ENCODE peak calls at places on chromosomes 7 and 10, in seven cellular contexts. Y is stimulated activated CD4-positive, alpha-beta T cell treated with anti-CD3 and anti-CD28 coated beads, TNF-alpha, amount 100 ng/mL, for 4 hours; D is activated effector memory CD4-positive, alpha-beta T cell treated with Interleukin-2 at 50 U/mL for 16 hours; L is glomerular endothelial cell; H is A549; M is islet precursor cell; C is NCI-H1694 treated with DMSO at 0.1 percent for 48 hours. K is an unnamed sample.

GRCh38 chr7:135862586-135863361 is 114.2 kb upstream of the FAM180A start:
- DNase-seq in Y (no peak), D (no peak), L (no peak), H (no peak), M (peak), C (no peak), K (no peak)

GRCh38 chr7:86431761-86432160 is 211.9 kb upstream of the GRM3 start:
- DNase-seq in Y (no peak), D (no peak), L (no peak), H (no peak), M (no peak), C (no peak), K (no peak)

GRCh38 chr7:134473861-134474291 is 15.0 kb upstream of the AKR1B1 start:
- DNase-seq in Y (no peak), D (no peak), L (no peak), H (peak), M (no peak), C (no peak), K (no peak)

GRCh38 chr10:25556457-25556856 is 377.6 kb upstream of the MYO3A start:
- DNase-seq in Y (no peak), D (no peak), L (peak), H (peak), M (no peak), C (no peak), K (peak)

GRCh38 chr10:132575320-132576201 is 38.0 kb downstream of the INPP5A start:
- DNase-seq in Y (no peak), D (no peak), L (no peak), H (peak), M (peak), C (no peak), K (peak)

GRCh38 chr10:103847909-103848468 is 7.4 kb downstream of the SH3PXD2A start:
- DNase-seq in Y (no peak), D (no peak), L (no peak), H (no peak), M (no peak), C (no peak), K (no peak)

GRCh38 chr10:80407836-80408197 is 534 bp upstream of the PRXL2A start:
- DNase-seq in Y (peak), D (no peak), L (no peak), H (peak), M (peak), C (no peak), K (peak)

GRCh38 chr7:147298611-147299043 is 1182.0 kb downstream of the CNTNAP2 start:
- DNase-seq in Y (no peak), D (no peak), L (no peak), H (no peak), M (no peak), C (no peak), K (no peak)

GRCh38 chr7:82428186-82428961 is 15.2 kb downstream of the CACNA2D1 start:
- DNase-seq in Y (no peak), D (no peak), L (no peak), H (no peak), M (no peak), C (no peak), K (no peak)

GRCh38 chr10:89076120-89076519 is 85.5 kb downstream of the FAS start:
- DNase-seq in Y (no peak), D (no peak), L (no peak), H (no peak), M (no peak), C (no peak), K (no peak)

GRCh38 chr7:105600720-105601550 is 19.6 kb upstream of the EFCAB10 start:
- DNase-seq in Y (no peak), D (no peak), L (no peak), H (no peak), M (peak), C (no peak), K (no peak)

GRCh38 chr7:81457858-81458522 is 311.9 kb downstream of the HGF start:
- DNase-seq in Y (no peak), D (no peak), L (no peak), H (peak), M (no peak), C (peak), K (no peak)

GRCh38 chr7:80821781-80822180 is 97.1 kb downstream of the SEMA3C start:
- DNase-seq in Y (no peak), D (no peak), L (no peak), H (no peak), M (no peak), C (no peak), K (no peak)

GRCh38 chr7:152464312-152465117 is 28.7 kb upstream of the KMT2C start:
- DNase-seq in Y (peak), D (no peak), L (no peak), H (peak), M (peak), C (peak), K (no peak)

GRCh38 chr10:60206735-60207134 is 182.9 kb downstream of the ANK3 start:
- DNase-seq in Y (no peak), D (no peak), L (no peak), H (no peak), M (no peak), C (no peak), K (no peak)

GRCh38 chr10:75038335-75038734 is 73.1 kb upstream of the SAMD8 start:
- DNase-seq in Y (no peak), D (no peak), L (no peak), H (no peak), M (no peak), C (no peak), K (no peak)

K was measured in Panc1.